ENCODE peak calls at places on chromosomes 7 and 10, in seven cellular contexts. O is mesenchymal stem cell, U is neuronal stem cell, K is H1, B is IMR-90, X is H9, Z is mesendoderm. L is an unnamed sample.

GRCh38 chr10:108184129-108184528 is 1019.6 kb upstream of the SORCS1 start:
- DNase-seq in O (no peak), U (no peak), K (no peak), B (no peak), X (no peak), Z (no peak), L (no peak)

GRCh38 chr7:133727476-133728214 is 399.5 kb upstream of the LRGUK start:
- DNase-seq in O (no peak), U (no peak), K (no peak), B (no peak), X (no peak), Z (no peak), L (no peak)

GRCh38 chr10:53697038-53697437 is 924.5 kb upstream of the MBL2 start:
- DNase-seq in O (peak), U (no peak), K (no peak), B (no peak), X (no peak), Z (peak), L (peak)

GRCh38 chr10:94546058-94546595 is 539 bp downstream of the HELLS start:
- DNase-seq in O (no peak), U (no peak), K (no peak), B (peak), X (no peak), Z (peak), L (no peak)

GRCh38 chr7:98930921-98931320 is 52.6 kb downstream of the TRRAP start:
- DNase-seq in O (no peak), U (no peak), K (no peak), B (peak), X (no peak), Z (no peak), L (no peak)

GRCh38 chr10:73119952-73120351 is 9.7 kb downstream of the NUDT13 start:
- DNase-seq in O (no peak), U (no peak), K (no peak), B (no peak), X (no peak), Z (no peak), L (no peak)

GRCh38 chr7:20906791-20907190 is 120.1 kb upstream of the SP8 start:
- DNase-seq in O (no peak), U (no peak), K (no peak), B (no peak), X (no peak), Z (no peak), L (no peak)

GRCh38 chr10:35398355-35398754 is 62.0 kb downstream of the CCNY start:
- DNase-seq in O (no peak), U (no peak), K (no peak), B (peak), X (no peak), Z (no peak), L (no peak)

GRCh38 chr7:7764515-7765138 is 46.2 kb upstream of the RPA3 start:
- DNase-seq in O (no peak), U (no peak), K (no peak), B (no peak), X (no peak), Z (no peak), L (no peak)

GRCh38 chr7:76315372-76315771 is 12.9 kb downstream of the HSPB1 start:
- DNase-seq in O (no peak), U (no peak), K (no peak), B (no peak), X (no peak), Z (no peak), L (no peak)

GRCh38 chr7:142669074-142669654 is 80.1 kb upstream of the PRSS1 start:
- DNase-seq in O (peak), U (peak), K (no peak), B (peak), X (no peak), Z (peak), L (peak)

GRCh38 chr7:44912775-44913347 is 27.5 kb upstream of the PURB start:
- DNase-seq in O (no peak), U (no peak), K (no peak), B (no peak), X (peak), Z (peak), L (no peak)

GRCh38 chr7:40332516-40332915 is 197.7 kb downstream of the SUGCT start:
- DNase-seq in O (no peak), U (no peak), K (no peak), B (no peak), X (no peak), Z (no peak), L (no peak)

GRCh38 chr7:118590107-118590506 is 365.6 kb downstream of the ANKRD7 start:
- DNase-seq in O (peak), U (no peak), K (peak), B (no peak), X (peak), Z (peak), L (no peak)

GRCh38 chr7:83338277-83338950 is 175.7 kb upstream of the PCLO start:
- DNase-seq in O (no peak), U (no peak), K (no peak), B (no peak), X (no peak), Z (no peak), L (no peak)

GRCh38 chr7:37216923-37217322 is 231.7 kb downstream of the ELMO1 start:
- DNase-seq in O (no peak), U (no peak), K (no peak), B (no peak), X (no peak), Z (no peak), L (no peak)

GRCh38 chr10:20858292-20859124 is 38.6 kb downstream of the NEBL start:
- DNase-seq in O (peak), U (peak), K (no peak), B (peak), X (no peak), Z (peak), L (peak)

GRCh38 chr10:131083915-131084790 is 227.4 kb downstream of the TCERG1L start:
- DNase-seq in O (no peak), U (no peak), K (peak), B (no peak), X (peak), Z (peak), L (no peak)

GRCh38 chr10:59073456-59074053 is 102.9 kb upstream of the PHYHIPL start:
- DNase-seq in O (no peak), U (no peak), K (no peak), B (no peak), X (no peak), Z (no peak), L (no peak)

GRCh38 chr7:140209866-140210609 is 33.3 kb upstream of the KDM7A start:
- DNase-seq in O (no peak), U (no peak), K (no peak), B (no peak), X (no peak), Z (no peak), L (no peak)

GRCh38 chr10:102678842-102679289 is 34.6 kb downstream of the TRIM8 start:
- DNase-seq in O (peak), U (peak), K (peak), B (peak), X (peak), Z (peak), L (peak)

GRCh38 chr10:130246113-130246512 is 109.9 kb downstream of the GLRX3 start:
- DNase-seq in O (no peak), U (no peak), K (no peak), B (no peak), X (no peak), Z (no peak), L (no peak)

DNA sequence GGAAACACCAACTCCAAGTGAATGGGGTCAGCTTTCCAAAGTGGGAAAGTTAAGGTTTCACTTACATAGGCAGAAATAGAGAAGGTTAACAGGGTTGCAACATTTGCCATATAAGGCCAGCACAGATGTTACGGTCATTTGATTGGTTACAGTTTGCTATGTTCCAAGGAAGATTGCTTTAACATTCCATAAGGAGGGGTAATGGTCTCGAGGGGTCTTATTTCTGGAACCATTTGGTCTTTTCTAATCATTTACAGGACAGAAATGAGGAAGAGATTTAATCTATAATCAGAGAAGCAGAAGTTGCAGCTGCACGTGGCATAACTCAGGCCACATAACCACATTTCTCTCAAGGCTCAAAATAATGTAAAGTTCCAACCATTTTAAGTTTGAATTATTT is 679.3 kb upstream of the C7orf33 start:
- DNase-seq in O (no peak), U (no peak), K (no peak), B (no peak), X (no peak), Z (peak), L (no peak)
- H2BK5ac ChIP-seq in O (no peak), U (no peak), K (no peak), B (no peak), X (no peak), Z (no peak), L (no peak)

DNA sequence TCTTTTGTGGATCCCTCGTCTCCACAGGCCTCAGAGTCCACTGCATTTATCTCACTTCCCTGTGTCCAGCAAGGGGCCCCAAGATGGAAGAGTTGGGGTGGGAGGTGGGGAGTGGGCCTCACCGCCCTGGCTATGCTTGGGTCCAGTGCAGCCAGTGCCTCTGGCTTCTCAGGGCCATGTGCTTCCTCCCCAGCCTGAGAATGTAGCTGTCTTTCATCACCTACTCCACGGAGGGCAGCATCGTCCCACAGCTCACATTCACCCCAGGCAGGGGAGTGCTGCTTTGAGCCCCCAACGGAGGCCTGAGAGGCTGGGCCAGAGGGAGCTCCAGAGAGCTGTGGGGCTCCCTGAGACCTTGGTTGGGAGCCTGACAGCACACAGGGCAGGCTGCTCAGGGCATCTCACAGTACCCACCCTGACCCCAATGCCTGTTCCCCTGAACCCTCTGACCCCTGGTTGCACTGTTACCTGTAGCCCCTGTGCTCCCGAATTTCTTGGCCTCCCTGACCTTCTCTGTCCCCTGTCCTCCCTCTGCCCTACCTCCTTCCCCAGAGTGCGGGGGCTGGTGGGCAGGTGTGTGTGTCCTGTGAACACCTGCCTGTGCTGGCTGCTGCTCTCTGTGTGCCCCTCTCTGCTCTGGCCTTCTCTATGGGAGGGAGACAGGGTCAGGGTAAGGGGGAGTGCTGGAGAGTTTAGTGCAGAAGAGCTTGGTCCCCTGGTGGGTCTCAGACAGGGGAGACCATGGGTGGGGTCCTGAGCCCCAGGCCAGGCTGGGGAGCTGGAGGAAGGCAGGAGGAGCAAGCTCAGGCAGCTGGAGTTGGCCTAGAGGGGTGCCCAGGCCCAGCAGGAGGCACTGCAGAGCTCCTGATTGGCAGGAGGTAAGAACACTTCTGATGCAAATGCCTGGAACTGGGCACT is 19.6 kb upstream of the ZNF488 start:
- DNase-seq in O (peak), U (no peak), K (peak), B (peak), X (peak), Z (peak), L (no peak)
- H3K27ac ChIP-seq in O (peak), U (no peak), K (peak), B (peak), X (no peak), Z (no peak), L (peak)

DNA sequence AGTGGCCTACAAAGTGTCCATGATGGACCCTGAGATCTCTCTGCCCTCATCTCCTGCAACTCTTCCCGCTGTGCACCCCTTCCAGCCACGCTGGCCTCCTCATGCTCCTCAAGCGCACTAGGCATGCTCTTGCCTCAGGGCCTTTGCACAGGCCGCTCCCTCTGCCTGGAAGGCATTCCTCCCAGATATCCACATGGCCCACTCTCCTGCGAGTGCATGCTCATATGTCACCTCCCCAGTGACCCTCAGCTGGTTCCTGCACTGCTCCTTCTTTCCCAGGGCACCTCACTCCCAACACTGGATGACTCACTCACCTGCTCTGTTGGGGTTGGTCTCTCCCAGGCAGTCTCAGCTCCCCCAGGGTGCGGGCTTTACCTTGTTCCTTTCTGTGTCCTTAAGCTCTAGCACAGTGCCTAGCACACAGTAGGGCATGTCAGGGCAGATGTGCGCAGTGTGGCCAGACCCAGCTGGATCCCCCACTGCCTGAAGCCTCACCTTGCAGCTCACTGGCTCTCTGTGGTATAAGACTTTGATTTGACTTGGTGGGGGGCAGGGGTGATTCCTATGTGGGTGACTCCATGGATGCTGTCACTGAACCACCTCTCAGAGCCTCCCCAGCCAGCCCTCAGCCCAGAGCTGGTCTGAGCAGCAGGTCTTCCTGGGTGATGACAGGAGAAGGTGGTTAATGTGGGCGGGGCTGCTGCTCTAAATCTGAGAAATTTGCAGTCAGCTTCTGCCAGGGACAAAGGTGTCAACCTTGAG is 37.4 kb downstream of the CDH23 start:
- DNase-seq in O (no peak), U (no peak), K (peak), B (no peak), X (peak), Z (no peak), L (no peak)
- H2BK120ac ChIP-seq in O (no peak), U (no peak), K (no peak), B (no peak), X (no peak), Z (no peak), L (no peak)

GRCh38 chr10:80497187-80498038 is 40.3 kb upstream of the SH2D4B start:
- DNase-seq in O (no peak), U (no peak), K (no peak), B (peak), X (no peak), Z (no peak), L (no peak)

GRCh38 chr10:80498833-80499671 is 38.6 kb upstream of the SH2D4B start:
- DNase-seq in O (peak), U (no peak), K (no peak), B (peak), X (peak), Z (peak), L (peak)

GRCh38 chr10:80493482-80494021 is 39.4 kb downstream of the TSPAN14 start:
- DNase-seq in O (peak), U (no peak), K (no peak), B (no peak), X (no peak), Z (no peak), L (no peak)

GRCh38 chr10:80498039-80498832 is 39.5 kb upstream of the SH2D4B start:
- DNase-seq in O (peak), U (no peak), K (no peak), B (no peak), X (no peak), Z (no peak), L (no peak)

DNA sequence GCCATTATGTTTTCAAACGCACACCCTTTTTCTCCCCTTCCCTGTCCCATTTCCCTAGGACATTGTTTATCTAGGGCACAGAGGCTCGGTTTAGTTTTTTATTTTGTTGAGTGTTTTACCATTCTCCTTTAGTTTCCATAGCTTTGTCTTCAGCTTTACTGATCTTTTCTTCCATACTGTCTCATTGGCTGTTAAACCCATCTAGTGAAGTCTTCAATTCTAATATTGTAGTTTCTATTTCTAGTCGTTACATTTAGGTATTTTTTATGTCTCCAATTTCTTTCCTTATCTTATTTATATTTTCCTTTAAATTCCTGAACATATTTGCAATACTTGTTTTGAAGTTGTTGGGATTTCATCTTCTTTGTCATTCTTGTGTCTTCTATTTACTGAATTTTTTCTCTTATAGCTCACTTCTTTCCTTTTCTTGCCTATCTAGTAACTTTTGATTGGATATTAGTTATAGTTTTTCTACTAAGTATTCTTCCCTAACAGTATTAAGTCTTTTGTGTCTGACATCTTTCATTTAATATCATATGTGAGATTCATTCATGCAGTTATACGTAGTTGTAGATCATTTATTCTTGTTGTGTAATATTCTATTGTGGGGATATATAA is 41.0 kb upstream of the SH2D4B start:
- DNase-seq in O (no peak), U (no peak), K (no peak), B (no peak), X (no peak), Z (no peak), L (no peak)
- H2BK5ac ChIP-seq in O (no peak), U (no peak), K (no peak), B (no peak), X (no peak), Z (no peak), L (no peak)

GRCh38 chr10:11298116-11298515 is 280.4 kb downstream of the CELF2 start:
- DNase-seq in O (no peak), U (no peak), K (no peak), B (no peak), X (no peak), Z (no peak), L (no peak)
- H3K27ac ChIP-seq in O (no peak), U (no peak), K (no peak), B (no peak), X (no peak), Z (no peak), L (no peak)

DNA sequence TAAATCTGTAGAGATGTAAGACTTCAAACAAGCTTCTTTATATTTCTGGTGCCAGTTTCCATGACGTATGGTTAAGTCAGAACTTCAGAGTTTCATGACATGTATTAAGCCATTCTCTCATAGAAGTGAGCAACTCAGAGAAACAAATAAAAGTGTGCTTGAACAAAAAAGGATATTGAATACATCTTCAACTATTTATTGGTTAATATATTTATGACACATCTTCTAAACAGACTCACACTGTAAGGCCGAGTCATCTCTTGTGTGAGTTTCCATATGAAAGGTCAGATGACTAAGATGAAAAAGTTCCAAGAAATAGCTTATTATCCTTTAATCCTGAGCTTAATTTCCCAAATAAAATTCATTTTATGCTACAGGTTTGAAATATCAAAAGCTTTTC is 105.5 kb upstream of the CSTF2T start:
- DNase-seq in O (peak), U (no peak), K (no peak), B (peak), X (no peak), Z (no peak), L (no peak)
- H2BK120ac ChIP-seq in O (no peak), U (no peak), K (no peak), B (no peak), X (no peak), Z (no peak), L (no peak)

DNA sequence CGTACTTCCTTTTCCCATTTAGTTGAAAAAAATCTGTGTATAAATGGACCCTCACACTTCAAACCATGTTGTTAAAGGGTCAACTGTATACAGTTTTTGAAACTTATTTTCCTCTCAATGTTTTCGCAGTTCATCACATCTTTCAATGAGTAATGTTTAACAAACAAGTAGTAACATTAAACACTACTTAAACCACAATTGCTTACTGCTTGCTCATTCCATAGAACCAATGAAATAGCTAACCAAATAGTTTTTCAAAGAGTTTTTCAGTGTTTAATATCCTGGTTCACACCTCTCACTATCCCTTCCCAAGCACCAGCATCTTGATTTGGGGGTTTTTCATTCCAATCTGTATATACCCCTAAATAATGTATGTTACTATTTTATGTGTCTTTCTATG is 9.1 kb downstream of the SEM1 start:
- DNase-seq in O (no peak), U (no peak), K (no peak), B (no peak), X (no peak), Z (no peak), L (no peak)
- H2BK5ac ChIP-seq in O (no peak), U (no peak), K (no peak), B (no peak), X (no peak), Z (no peak), L (no peak)

L was measured in trophoblast cell.